ENCODE peak calls at places on chromosomes 7 and 10, in six cellular contexts. Y is tibial nerve; D is uterus; R is IMR-90; A is caudate nucleus; M is CD4-positive, alpha-beta T cell. Z is an unnamed sample.
A peak's percentile ranks its signal among the peaks of the same experiment; 100 is the strongest.

GRCh38 chr7:143900230-143900766 is 1.7 kb downstream of the TCAF1 start:
- DNase-seq in Y (no peak), D (no peak), R (peak; percentile 78), A (no peak), M (no peak), Z (no peak)

GRCh38 chr7:36088553-36088952 is 64.5 kb upstream of the EEPD1 start:
- DNase-seq in Y (no peak), D (no peak), R (no peak), A (no peak), M (no peak), Z (no peak)

GRCh38 chr7:148919859-148920258 is 35.8 kb upstream of the EZH2 start:
- DNase-seq in Y (no peak), D (no peak), R (no peak), A (no peak), M (no peak), Z (no peak)

GRCh38 chr10:100972115-100972903 is 3.0 kb downstream of the SEMA4G start:
- DNase-seq in Y (no peak), D (no peak), R (no peak), A (no peak), M (no peak), Z (no peak)

GRCh38 chr10:120432209-120432608 is 24.8 kb upstream of the PLPP4 start:
- DNase-seq in Y (no peak), D (no peak), R (no peak), A (no peak), M (no peak), Z (no peak)

GRCh38 chr10:96585726-96586418 is 940 bp downstream of the TM9SF3 start:
- DNase-seq in Y (no peak), D (no peak), R (peak; percentile 7), A (no peak), M (peak; percentile 2), Z (no peak)

GRCh38 chr7:158067219-158067930 is 520.2 kb downstream of the PTPRN2 start:
- DNase-seq in Y (no peak), D (no peak), R (no peak), A (no peak), M (no peak), Z (no peak)

GRCh38 chr7:148698397-148699023 is at the start of gene CUL1:
- DNase-seq in Y (peak; percentile 67), D (peak; percentile 82), R (peak; percentile 52), A (peak; percentile 8), M (peak; percentile 75), Z (no peak)

GRCh38 chr7:36469236-36469635 is 79.6 kb downstream of the ANLN start:
- DNase-seq in Y (no peak), D (no peak), R (no peak), A (no peak), M (no peak), Z (no peak)

GRCh38 chr10:110802090-110802489 is 69.6 kb upstream of the PDCD4 start:
- DNase-seq in Y (no peak), D (no peak), R (peak; percentile 81), A (no peak), M (no peak), Z (no peak)

GRCh38 chr7:151486074-151486473 is 33.6 kb downstream of the RHEB start:
- DNase-seq in Y (no peak), D (no peak), R (no peak), A (no peak), M (no peak), Z (no peak)

GRCh38 chr7:47529405-47529804 is 52.5 kb downstream of the TNS3 start:
- DNase-seq in Y (no peak), D (no peak), R (no peak), A (no peak), M (no peak), Z (no peak)

GRCh38 chr7:42207420-42207819 is 29.6 kb downstream of the GLI3 start:
- DNase-seq in Y (no peak), D (no peak), R (no peak), A (no peak), M (no peak), Z (no peak)

GRCh38 chr10:101014230-101014884 is 14.7 kb downstream of the LZTS2 start:
- DNase-seq in Y (peak; percentile 82), D (peak; percentile 85), R (peak; percentile 56), A (peak; percentile 50), M (peak; percentile 61), Z (no peak)

GRCh38 chr7:1012004-1012348 is 29.0 kb downstream of the CYP2W1 start:
- DNase-seq in Y (no peak), D (no peak), R (no peak), A (no peak), M (no peak), Z (no peak)

GRCh38 chr7:143096146-143096545 is 35.7 kb upstream of the PIP start:
- DNase-seq in Y (no peak), D (no peak), R (no peak), A (no peak), M (no peak), Z (no peak)

GRCh38 chr7:6250364-6250833 is 22.0 kb downstream of the CYTH3 start:
- DNase-seq in Y (no peak), D (no peak), R (no peak), A (no peak), M (no peak), Z (no peak)

GRCh38 chr7:99829520-99830160 is 1.8 kb downstream of the CYP3A43 start:
- DNase-seq in Y (no peak), D (no peak), R (no peak), A (no peak), M (no peak), Z (no peak)

DNA sequence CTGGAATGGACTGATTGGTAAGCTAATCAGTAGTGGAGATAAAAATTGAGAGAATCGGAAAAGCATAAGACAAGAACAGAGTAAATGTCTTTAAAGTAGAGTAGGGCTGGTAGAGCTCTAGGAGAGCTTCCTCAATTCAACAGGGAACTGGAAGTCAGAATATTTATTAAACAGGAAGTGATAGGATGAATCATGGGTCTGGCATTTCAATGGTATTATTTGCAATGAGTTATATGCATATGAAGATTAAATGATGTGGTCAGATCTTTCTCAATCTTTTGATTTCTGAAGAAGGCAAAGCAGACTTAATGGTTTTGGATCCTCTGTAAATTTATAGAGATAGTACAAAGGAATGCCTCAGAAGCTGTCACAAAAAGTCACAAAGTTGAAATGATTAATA is 349.0 kb downstream of the HPSE2 start:
- DNase-seq in Y (no peak), D (no peak), R (peak; percentile 31), A (no peak), M (no peak), Z (no peak)
- H3K27ac ChIP-seq in Y (no peak overlapping the region), D (no peak overlapping the region), R (no peak overlapping the region), A (no peak overlapping the region), M (no peak overlapping the region), Z (no peak overlapping the region)

GRCh38 chr10:71971769-71972555 is 7.8 kb downstream of the CHST3 start:
- DNase-seq in Y (no peak), D (no peak), R (no peak), A (no peak), M (no peak), Z (no peak)

GRCh38 chr10:71969929-71970328 is 5.7 kb downstream of the CHST3 start:
- DNase-seq in Y (no peak), D (no peak), R (no peak), A (no peak), M (no peak), Z (no peak)

GRCh38 chr10:71970331-71970730 is 6.1 kb downstream of the CHST3 start:
- DNase-seq in Y (peak; percentile 60), D (no peak), R (no peak), A (no peak), M (no peak), Z (no peak)

GRCh38 chr10:71970869-71971268 is 6.7 kb downstream of the CHST3 start:
- DNase-seq in Y (no peak), D (no peak), R (no peak), A (no peak), M (no peak), Z (no peak)

DNA sequence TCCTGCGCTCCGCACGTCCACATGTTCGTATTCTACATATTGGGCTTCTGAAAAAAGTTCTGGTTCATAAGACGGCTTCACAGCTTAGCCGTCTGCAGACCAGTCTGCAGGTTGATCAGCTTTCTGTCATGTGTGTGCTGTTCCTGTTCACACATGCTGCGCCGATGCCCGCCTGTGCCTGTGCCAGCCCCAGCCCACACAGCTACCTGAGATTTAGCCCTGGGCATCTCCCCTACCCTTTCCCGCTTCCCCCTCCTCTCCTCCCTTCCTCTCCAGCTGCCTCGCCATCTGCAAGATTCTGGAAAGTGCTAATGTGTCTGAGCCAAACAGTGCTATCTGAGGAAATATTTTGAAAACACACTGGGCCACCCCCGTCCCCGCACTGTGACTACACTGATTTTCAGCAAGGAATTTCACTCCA is 7.1 kb downstream of the CHST3 start:
- DNase-seq in Y (no peak), D (no peak), R (no peak), A (no peak), M (no peak), Z (no peak)
- H3K27ac ChIP-seq in Y (peak overlapping the region; percentile 99), D (peak overlapping the region; percentile 19), R (no peak overlapping the region), A (peak overlapping the region; percentile 22), M (no peak overlapping the region), Z (no peak overlapping the region)

GRCh38 chr7:130009848-130010688 is 41.1 kb downstream of the ZC3HC1 start:
- DNase-seq in Y (no peak), D (no peak), R (peak; percentile 89), A (no peak), M (no peak), Z (no peak)
- H3K27ac ChIP-seq in Y (peak overlapping the region; percentile 18), D (peak overlapping the region; percentile 45), R (peak overlapping the region; percentile 22), A (no peak overlapping the region), M (no peak overlapping the region), Z (no peak overlapping the region)

GRCh38 chr7:130360518-130360917 is 15.9 kb downstream of the CPA5 start:
- DNase-seq in Y (no peak), D (no peak), R (no peak), A (no peak), M (no peak), Z (no peak)

GRCh38 chr7:130358471-130358870 is 13.9 kb downstream of the CPA5 start:
- DNase-seq in Y (no peak), D (no peak), R (no peak), A (no peak), M (no peak), Z (no peak)

GRCh38 chr7:130356121-130356759 is 11.6 kb downstream of the CPA5 start:
- DNase-seq in Y (no peak), D (peak; percentile 67), R (peak; percentile 99), A (no peak), M (no peak), Z (no peak)

GRCh38 chr7:130359276-130359857 is 14.8 kb downstream of the CPA5 start:
- DNase-seq in Y (no peak), D (no peak), R (no peak), A (no peak), M (no peak), Z (no peak)

DNA sequence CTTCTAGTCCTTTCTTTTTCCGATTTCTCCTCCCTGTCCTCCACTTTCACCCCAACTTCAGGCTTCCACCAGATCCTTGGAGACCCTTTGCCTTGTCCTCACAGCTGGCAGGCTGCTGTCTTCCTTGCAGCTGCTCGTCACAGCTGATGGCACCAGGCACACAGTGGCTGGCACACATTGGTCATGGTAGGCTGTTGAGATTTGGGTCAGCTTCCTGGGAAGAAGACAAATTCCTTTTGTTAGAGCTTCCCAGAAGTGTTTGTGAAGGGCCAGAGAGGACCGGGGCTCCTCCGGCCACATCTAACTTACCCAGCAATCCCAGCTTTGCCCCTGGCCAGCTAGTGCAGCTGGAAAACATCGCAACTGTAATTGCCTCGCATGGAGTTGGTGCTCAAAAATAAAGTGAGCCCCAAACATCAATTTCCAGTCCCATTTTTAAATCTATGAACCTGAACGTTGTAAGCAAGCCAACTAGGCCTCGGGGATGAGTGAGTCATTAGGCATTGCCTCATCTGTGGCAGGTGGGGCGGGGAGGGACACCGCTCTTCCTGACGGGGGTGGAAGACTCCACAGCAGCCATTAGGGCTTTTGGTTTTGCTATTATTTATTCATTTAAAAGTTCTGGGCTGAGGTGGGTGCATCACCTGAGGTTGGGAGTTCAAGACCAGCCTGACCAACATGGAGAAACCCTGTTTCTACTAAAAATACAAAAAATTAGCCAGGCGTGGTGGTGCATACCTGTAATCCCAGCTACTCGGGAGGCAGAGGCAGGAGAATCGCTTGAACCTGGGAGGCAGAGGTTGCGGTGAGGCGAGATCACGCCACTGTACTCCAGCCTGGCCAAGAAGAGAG is 12.4 kb downstream of the CPA5 start:
- DNase-seq in Y (peak; percentile 59), D (peak; percentile 87), R (peak; percentile 91), A (no peak), M (no peak), Z (no peak)
- H3K27ac ChIP-seq in Y (peak overlapping the region; percentile 79), D (peak overlapping the region; percentile 97), R (peak overlapping the region; percentile 96), A (peak overlapping the region; percentile 87), M (no peak overlapping the region), Z (no peak overlapping the region)

Z was measured in iPS DF 6.9.